ENCODE peak calls at places on chromosomes 12 and 14, in eight cellular contexts. R is tibial nerve, N is mucosa of descending colon, C is foreskin fibroblast, B is left lung, S is AG04449, O is mammary epithelial cell, T is upper lobe of right lung. D is an unnamed sample.

GRCh38 chr14:49754570-49755097 is 13.3 kb upstream of the KLHDC2 start:
- DNase-seq in B (no peak), O (peak), N (no peak), S (no peak), R (no peak), T (no peak), C (no peak), D (no peak)

GRCh38 chr12:109432431-109432830 is 44.7 kb downstream of the KCTD10 start:
- DNase-seq in S (no peak), T (no peak), O (peak), B (no peak), R (no peak), N (no peak), C (no peak), D (no peak)

GRCh38 chr12:75820848-75821578 is 210.6 kb downstream of the PHLDA1 start:
- DNase-seq in N (no peak), T (no peak), O (peak), B (no peak), C (peak), R (no peak), S (no peak), D (peak)

GRCh38 chr12:53344487-53344823 is 8.3 kb upstream of the SP7 start:
- DNase-seq in S (no peak), B (no peak), O (no peak), T (no peak), C (no peak), R (no peak), N (no peak), D (no peak)

GRCh38 chr14:23185046-23185445 is 1.6 kb upstream of the SLC7A8 start:
- DNase-seq in S (no peak), N (no peak), O (no peak), B (no peak), C (no peak), R (no peak), T (no peak), D (no peak)

GRCh38 chr12:72277415-72277814 is 5.2 kb downstream of the TRHDE start:
- DNase-seq in T (no peak), O (no peak), S (no peak), B (no peak), N (no peak), C (peak), R (no peak), D (no peak)

GRCh38 chr12:124754949-124755800 is 108.5 kb downstream of the SCARB1 start:
- DNase-seq in B (peak), O (peak), N (peak), T (peak), S (no peak), R (peak), C (peak), D (no peak)

GRCh38 chr12:46359667-46360280 is 12.8 kb downstream of the SLC38A2 start:
- DNase-seq in B (no peak), S (no peak), T (no peak), N (no peak), R (no peak), C (no peak), O (no peak), D (no peak)

GRCh38 chr14:89455412-89455811 is 38.4 kb upstream of the FOXN3 start:
- DNase-seq in T (no peak), N (peak), B (no peak), R (no peak), C (no peak), O (no peak), S (no peak), D (no peak)

GRCh38 chr12:6165418-6165817 is 34.8 kb upstream of the CD9 start:
- DNase-seq in N (no peak), C (peak), R (no peak), O (no peak), B (no peak), S (no peak), T (no peak), D (no peak)

GRCh38 chr14:84937044-84937443 is 592.9 kb upstream of the FLRT2 start:
- DNase-seq in T (no peak), N (no peak), S (no peak), C (no peak), O (no peak), B (no peak), R (no peak), D (peak)

GRCh38 chr14:93112891-93113677 is 2.6 kb downstream of the ITPK1 start:
- DNase-seq in B (no peak), C (peak), S (peak), N (no peak), T (peak), R (peak), O (peak), D (no peak)

GRCh38 chr12:45273717-45274271 is 57.9 kb downstream of the ANO6 start:
- DNase-seq in N (no peak), R (no peak), T (no peak), C (peak), B (no peak), O (peak), S (peak), D (peak)

GRCh38 chr12:9367828-9368227 is 159.6 kb upstream of the PZP start:
- DNase-seq in B (no peak), S (no peak), T (no peak), R (no peak), O (no peak), N (no peak), C (no peak), D (no peak)

GRCh38 chr14:60561845-60562746 is 53.1 kb downstream of the SIX6 start:
- DNase-seq in B (no peak), O (peak), S (no peak), R (no peak), C (peak), T (no peak), N (no peak), D (no peak)

GRCh38 chr14:54652890-54653201 is 85.9 kb downstream of the SAMD4A start:
- DNase-seq in O (no peak), N (no peak), R (no peak), S (no peak), C (no peak), B (no peak), T (no peak), D (no peak)

GRCh38 chr12:12349711-12350665 is at the start of gene MANSC1:
- DNase-seq in R (no peak), O (no peak), C (peak), B (peak), S (no peak), T (peak), N (peak), D (no peak)

GRCh38 chr12:130240831-130241590 is 78.7 kb downstream of the FZD10 start:
- DNase-seq in S (no peak), O (no peak), C (no peak), R (no peak), T (no peak), B (no peak), N (no peak), D (no peak)

GRCh38 chr12:112413846-112414625 is 4.6 kb upstream of the RPL6 start:
- DNase-seq in N (no peak), C (no peak), S (no peak), T (no peak), O (no peak), B (no peak), R (no peak), D (no peak)

GRCh38 chr12:118790578-118790977 is 190.8 kb upstream of the SRRM4 start:
- DNase-seq in B (no peak), C (no peak), N (no peak), R (no peak), O (no peak), T (no peak), S (no peak), D (no peak)

GRCh38 chr14:76770521-76771431 is 9.5 kb downstream of the VASH1 start:
- DNase-seq in B (no peak), O (no peak), S (no peak), R (no peak), C (no peak), T (peak), N (no peak), D (no peak)

GRCh38 chr14:69713127-69713800 is 53.7 kb upstream of the SRSF5 start:
- DNase-seq in B (no peak), N (peak), C (no peak), O (peak), T (no peak), R (no peak), S (no peak), D (no peak)

GRCh38 chr14:59870277-59871165 is at the start of gene RTN1:
- DNase-seq in B (peak), T (peak), S (no peak), C (peak), R (peak), N (peak), O (peak), D (peak)

GRCh38 chr14:32224731-32225377 is 21.8 kb upstream of the RNU6-8 start:
- DNase-seq in O (peak), B (no peak), T (no peak), R (no peak), C (peak), N (no peak), S (no peak), D (peak)

GRCh38 chr14:75363570-75364227 is 64.1 kb upstream of the JDP2 start:
- DNase-seq in R (no peak), T (no peak), B (no peak), S (no peak), O (no peak), N (no peak), C (peak), D (no peak)

GRCh38 chr14:39988939-39989338 is 556.7 kb upstream of the FBXO33 start:
- DNase-seq in B (no peak), C (peak), S (no peak), R (no peak), N (no peak), O (no peak), T (no peak), D (peak)

GRCh38 chr14:58078471-58078870 is 73.5 kb downstream of the ARMH4 start:
- DNase-seq in S (no peak), T (no peak), C (peak), R (no peak), N (no peak), O (no peak), B (no peak), D (no peak)

GRCh38 chr12:127620956-127621355 is 646.0 kb upstream of the TMEM132C start:
- DNase-seq in N (no peak), C (no peak), T (no peak), B (no peak), R (no peak), O (no peak), S (no peak), D (no peak)

GRCh38 chr12:46811185-46811584 is 14.6 kb downstream of the SLC38A4 start:
- DNase-seq in S (no peak), C (no peak), R (no peak), N (no peak), T (no peak), O (no peak), B (no peak), D (no peak)

GRCh38 chr12:82663893-82664292 is 22.8 kb upstream of the TMTC2 start:
- DNase-seq in S (no peak), O (no peak), N (no peak), T (no peak), B (no peak), R (no peak), C (no peak), D (no peak)

GRCh38 chr12:2051700-2052625 is 824 bp upstream of the CACNA1C start:
- DNase-seq in N (no peak), T (no peak), C (peak), B (no peak), S (no peak), O (no peak), R (no peak), D (no peak)

GRCh38 chr14:49892301-49892635 is 614 bp upstream of the ARF6 start:
- DNase-seq in S (peak), B (no peak), O (peak), T (no peak), N (no peak), C (peak), R (no peak), D (peak)

GRCh38 chr12:3353621-3354020 is 137.4 kb upstream of the PRMT8 start:
- DNase-seq in B (no peak), S (no peak), O (no peak), N (no peak), R (no peak), C (no peak), T (no peak), D (no peak)

GRCh38 chr12:108616941-108617858 is 16.5 kb downstream of the SELPLG start:
- DNase-seq in N (no peak), C (no peak), B (peak), R (no peak), S (no peak), T (peak), O (peak), D (no peak)

GRCh38 chr12:76782440-76782996 is 18.6 kb downstream of the ZDHHC17 start:
- DNase-seq in N (no peak), O (no peak), R (no peak), B (no peak), C (no peak), S (no peak), T (no peak), D (no peak)

GRCh38 chr12:46983959-46984833 is 95.2 kb upstream of the PCED1B start:
- DNase-seq in S (no peak), B (no peak), O (peak), R (no peak), T (no peak), C (peak), N (no peak), D (peak)

GRCh38 chr12:18690653-18691052 is 47.2 kb downstream of the PLCZ1 start:
- DNase-seq in T (no peak), S (no peak), B (no peak), C (peak), N (no peak), R (no peak), O (peak), D (no peak)

GRCh38 chr14:104149617-104150141 is 11.3 kb downstream of the KIF26A start:
- DNase-seq in C (no peak), R (no peak), B (peak), S (no peak), O (no peak), T (no peak), N (peak), D (no peak)
- H3K4me3 ChIP-seq in C (no peak), R (no peak), B (no peak), S (no peak), O (no peak), T (no peak), N (no peak), D (no peak)

GRCh38 chr14:35821546-35822411 is 4.4 kb upstream of the BRMS1L start:
- DNase-seq in R (no peak), S (no peak), O (peak), N (no peak), C (peak), T (no peak), B (no peak), D (no peak)
- TF ChIP-seq CTCF in R (peak), S (peak), O (peak), N (peak), C (peak), T (peak), B (peak), D (peak)

GRCh38 chr12:121093487-121093891 is 39.2 kb upstream of the P2RX7 start:
- DNase-seq in T (no peak), N (peak), B (no peak), C (no peak), O (no peak), S (no peak), R (no peak), D (no peak)

GRCh38 chr12:121099779-121100178 is 32.9 kb upstream of the P2RX7 start:
- DNase-seq in B (no peak), C (no peak), S (no peak), O (no peak), T (no peak), N (no peak), R (no peak), D (no peak)

GRCh38 chr12:121092034-121092433 is 40.6 kb upstream of the P2RX7 start:
- DNase-seq in S (no peak), O (no peak), C (no peak), T (no peak), R (no peak), B (no peak), N (no peak), D (no peak)

GRCh38 chr12:121095544-121096198 is 37.0 kb upstream of the P2RX7 start:
- DNase-seq in O (no peak), R (peak), N (peak), C (peak), T (peak), S (no peak), B (peak), D (no peak)

GRCh38 chr12:121096199-121096798 is 36.4 kb upstream of the P2RX7 start:
- DNase-seq in T (no peak), C (no peak), S (no peak), B (no peak), O (no peak), N (no peak), R (no peak), D (no peak)
- H3K4me3 ChIP-seq in T (peak), C (no peak), S (no peak), B (no peak), O (no peak), N (no peak), R (no peak), D (no peak)

GRCh38 chr14:43898709-43899108 is 608.4 kb downstream of the FSCB start:
- DNase-seq in S (no peak), B (no peak), R (no peak), C (no peak), O (no peak), T (no peak), N (no peak), D (no peak)
- TF ChIP-seq CTCF in S (no peak), B (no peak), R (no peak), C (no peak), O (no peak), T (no peak), N (no peak), D (peak)

GRCh38 chr14:64541971-64542838 is 1.7 kb downstream of the HSPA2 start:
- DNase-seq in O (no peak), R (no peak), C (no peak), B (no peak), N (peak), S (no peak), T (no peak), D (no peak)

GRCh38 chr14:64542839-64543207 is 2.3 kb downstream of the HSPA2 start:
- DNase-seq in B (no peak), R (no peak), C (no peak), T (no peak), O (no peak), N (no peak), S (no peak), D (no peak)

GRCh38 chr14:64540208-64541202 is at the start of gene HSPA2:
- DNase-seq in C (peak), T (peak), R (peak), S (peak), N (peak), O (peak), B (peak), D (peak)

GRCh38 chr14:64539186-64539552 is 1.4 kb upstream of the HSPA2 start:
- DNase-seq in N (no peak), O (peak), C (peak), S (no peak), B (no peak), T (no peak), R (no peak), D (no peak)

GRCh38 chr14:64541261-64541970 is 875 bp downstream of the HSPA2 start:
- DNase-seq in R (no peak), C (no peak), N (peak), B (peak), T (no peak), S (no peak), O (no peak), D (no peak)
- H3K4me3 ChIP-seq in R (peak), C (peak), N (no peak), B (peak), T (peak), S (peak), O (no peak), D (no peak)

GRCh38 chr12:58922849-58923248 is 2.5 kb upstream of the LRIG3 start:
- DNase-seq in N (no peak), R (no peak), S (no peak), O (no peak), C (peak), T (no peak), B (no peak), D (no peak)

GRCh38 chr12:58923781-58924180 is 3.5 kb upstream of the LRIG3 start:
- DNase-seq in T (no peak), C (no peak), R (no peak), S (no peak), O (no peak), N (no peak), B (no peak), D (no peak)

GRCh38 chr12:58920102-58920955 is at the start of gene LRIG3:
- DNase-seq in R (peak), S (no peak), B (peak), N (peak), C (peak), O (peak), T (peak), D (peak)

GRCh38 chr12:58919271-58920101 is 818 bp downstream of the LRIG3 start:
- DNase-seq in R (peak), C (peak), B (no peak), N (peak), T (peak), O (peak), S (no peak), D (no peak)

GRCh38 chr12:58920956-58921861 is 905 bp upstream of the LRIG3 start:
- DNase-seq in S (no peak), B (no peak), C (no peak), R (no peak), O (no peak), N (no peak), T (no peak), D (no peak)
- TF ChIP-seq CTCF in S (no peak), B (no peak), C (no peak), R (no peak), O (no peak), N (no peak), T (no peak), D (no peak)